ENCODE peak calls at places on chromosomes 13 and 19, in nine cellular contexts. J is NCI-H1092 treated with DMSO at 0.1 percent for 48 hours; K is NCI-H1105; P is heart right ventricle; T is stimulated activated CD4-positive, alpha-beta T cell treated with anti-CD3 and anti-CD28 coated beads, TNF-alpha, amount 100 ng/mL, for 1 hour; Y is CD8-positive, alpha-beta memory T cell; A is Daoy; R is dorsolateral prefrontal cortex; H is Calu3. B is an unnamed sample.

GRCh38 chr13:106633321-106633720 is 65.4 kb upstream of the ARGLU1 start:
- DNase-seq in J (no peak), K (no peak), P (peak), T (no peak), Y (no peak), A (no peak), R (no peak), H (no peak), B (no peak)

GRCh38 chr13:87792878-87793277 is 121.7 kb downstream of the SLITRK5 start:
- DNase-seq in J (no peak), K (no peak), P (no peak), T (no peak), Y (no peak), A (no peak), R (no peak), H (no peak), B (no peak)

GRCh38 chr19:19276386-19276785 is 3.3 kb upstream of the TM6SF2 start:
- DNase-seq in J (no peak), K (no peak), P (no peak), T (no peak), Y (no peak), A (no peak), R (no peak), H (no peak), B (no peak)

GRCh38 chr19:5395541-5395940 is 54.9 kb upstream of the PTPRS start:
- DNase-seq in J (no peak), K (no peak), P (no peak), T (no peak), Y (no peak), A (peak), R (no peak), H (no peak), B (no peak)

GRCh38 chr13:102091231-102091630 is 310.6 kb downstream of the FGF14 start:
- DNase-seq in J (no peak), K (peak), P (no peak), T (no peak), Y (no peak), A (peak), R (no peak), H (peak), B (no peak)

GRCh38 chr19:34308381-34309367 is 54.3 kb downstream of the GARRE1 start:
- DNase-seq in J (no peak), K (no peak), P (no peak), T (no peak), Y (peak), A (no peak), R (no peak), H (no peak), B (no peak)

GRCh38 chr13:99828114-99828513 is 143.5 kb downstream of the ZIC5 start:
- DNase-seq in J (no peak), K (no peak), P (no peak), T (no peak), Y (no peak), A (no peak), R (no peak), H (no peak), B (no peak)

GRCh38 chr19:35098413-35099049 is 17.1 kb upstream of the FXYD3 start:
- DNase-seq in J (no peak), K (no peak), P (no peak), T (no peak), Y (no peak), A (no peak), R (no peak), H (no peak), B (no peak)

GRCh38 chr19:48752511-48753365 is at the start of gene FUT1:
- DNase-seq in J (peak), K (peak), P (peak), T (no peak), Y (peak), A (peak), R (no peak), H (peak), B (no peak)

GRCh38 chr13:93927431-93927830 is 552.1 kb downstream of the DCT start:
- DNase-seq in J (no peak), K (no peak), P (no peak), T (no peak), Y (no peak), A (no peak), R (no peak), H (no peak), B (no peak)

GRCh38 chr19:4575267-4575793 is 15.8 kb upstream of the SEMA6B start:
- DNase-seq in J (no peak), K (no peak), P (peak), T (no peak), Y (no peak), A (peak), R (no peak), H (peak), B (no peak)

GRCh38 chr13:42116225-42116624 is 67.8 kb downstream of the DGKH start:
- DNase-seq in J (no peak), K (no peak), P (no peak), T (no peak), Y (no peak), A (no peak), R (no peak), H (no peak), B (no peak)